ENCODE peak calls at places on chromosomes 1 and 21, in four cellular contexts. K is K562, G is HepG2, U is GM12878. P is an unnamed sample.

GRCh38 chr1:91582431-91582921 is 81.8 kb downstream of the CDC7 start:
- DNase-seq in K (no peak), G (no peak), U (no peak), P (no peak)

GRCh38 chr1:96236156-96236739 is 485.3 kb upstream of the PTBP2 start:
- DNase-seq in K (peak; percentile 6), G (peak; percentile 10), U (no peak), P (peak; percentile 14)

GRCh38 chr21:32143222-32143939 is 135.5 kb downstream of the MIS18A start:
- DNase-seq in K (no peak), G (no peak), U (no peak), P (peak; percentile 23)

GRCh38 chr1:181319903-181320302 is 163.4 kb upstream of the CACNA1E start:
- DNase-seq in K (no peak), G (no peak), U (no peak), P (no peak)

GRCh38 chr1:66527688-66528087 is 6.3 kb upstream of the SGIP1 start:
- DNase-seq in K (no peak), G (no peak), U (no peak), P (no peak)

GRCh38 chr21:42171091-42172053 is 47.6 kb upstream of the ABCG1 start:
- DNase-seq in K (no peak), G (no peak), U (no peak), P (no peak)

GRCh38 chr21:24045775-24046215 is 1561.5 kb downstream of the MRPL39 start:
- DNase-seq in K (no peak), G (no peak), U (no peak), P (peak; percentile 9)

GRCh38 chr1:162678439-162678838 is 46.2 kb downstream of the DDR2 start:
- DNase-seq in K (no peak), G (peak; percentile 9), U (no peak), P (no peak)

GRCh38 chr1:77446841-77447555 is 165.2 kb downstream of the AK5 start:
- DNase-seq in K (no peak), G (no peak), U (no peak), P (no peak)

GRCh38 chr1:30758785-30759380 is 1.3 kb upstream of the LAPTM5 start:
- DNase-seq in K (peak; percentile 70), G (no peak), U (peak; percentile 85), P (no peak)

GRCh38 chr1:25356441-25356840 is 18.3 kb downstream of the TMEM50A start:
- DNase-seq in K (no peak), G (no peak), U (no peak), P (no peak)

GRCh38 chr1:88141499-88142074 is 542.5 kb upstream of the PKN2 start:
- DNase-seq in K (no peak), G (no peak), U (no peak), P (no peak)

GRCh38 chr1:33640114-33640660 is 167.7 kb downstream of the ZSCAN20 start:
- DNase-seq in K (no peak), G (no peak), U (no peak), P (no peak)

GRCh38 chr1:19336543-19336942 is 24.4 kb downstream of the SLC66A1 start:
- DNase-seq in K (no peak), G (no peak), U (no peak), P (no peak)

GRCh38 chr1:205227584-205228006 is at the start of gene TMCC2:
- DNase-seq in K (peak; percentile 100), G (peak; percentile 49), U (no peak), P (peak; percentile 97)

GRCh38 chr1:220336391-220337065 is 64.3 kb upstream of the RAB3GAP2 start:
- DNase-seq in K (no peak), G (no peak), U (no peak), P (no peak)

GRCh38 chr1:10494754-10495474 is 20.2 kb downstream of the PEX14 start:
- DNase-seq in K (peak; percentile 85), G (peak; percentile 40), U (peak; percentile 88), P (peak; percentile 84)

GRCh38 chr1:227428803-227429202 is 110.5 kb upstream of the CDC42BPA start:
- DNase-seq in K (no peak), G (peak; percentile 58), U (no peak), P (no peak)

GRCh38 chr1:67630438-67631045 is 54.5 kb upstream of the GADD45A start:
- DNase-seq in K (no peak), G (no peak), U (no peak), P (no peak)

GRCh38 chr1:224407546-224408293 is 26.9 kb downstream of the WDR26 start:
- DNase-seq in K (no peak), G (no peak), U (no peak), P (no peak)

GRCh38 chr1:25572107-25572506 is 28.7 kb downstream of the LDLRAP1 start:
- DNase-seq in K (no peak), G (no peak), U (no peak), P (no peak)

GRCh38 chr1:229262239-229262638 is 8.7 kb upstream of the RAB4A start:
- DNase-seq in K (no peak), G (no peak), U (no peak), P (no peak)

GRCh38 chr21:41966341-41966833 is 12.6 kb upstream of the C2CD2 start:
- DNase-seq in K (no peak), G (no peak), U (no peak), P (no peak)

GRCh38 chr1:42541104-42541503 is 78.0 kb downstream of the CCDC30 start:
- DNase-seq in K (no peak), G (no peak), U (no peak), P (no peak)

GRCh38 chr1:48853006-48853405 is 76.3 kb upstream of the BEND5 start:
- DNase-seq in K (no peak), G (no peak), U (no peak), P (no peak)

GRCh38 chr1:11114966-11115365 is 15.3 kb upstream of the EXOSC10 start:
- DNase-seq in K (no peak), G (no peak), U (no peak), P (no peak)

GRCh38 chr1:159011701-159012100 is 2.0 kb downstream of the IFI16 start:
- DNase-seq in K (no peak), G (no peak), U (no peak), P (no peak)

GRCh38 chr1:45721207-45721606 is 29.2 kb downstream of the IPP start:
- DNase-seq in K (no peak), G (no peak), U (no peak), P (no peak)

GRCh38 chr1:184296466-184297243 is 90.2 kb upstream of the C1orf21 start:
- DNase-seq in K (no peak), G (no peak), U (no peak), P (no peak)

DNA sequence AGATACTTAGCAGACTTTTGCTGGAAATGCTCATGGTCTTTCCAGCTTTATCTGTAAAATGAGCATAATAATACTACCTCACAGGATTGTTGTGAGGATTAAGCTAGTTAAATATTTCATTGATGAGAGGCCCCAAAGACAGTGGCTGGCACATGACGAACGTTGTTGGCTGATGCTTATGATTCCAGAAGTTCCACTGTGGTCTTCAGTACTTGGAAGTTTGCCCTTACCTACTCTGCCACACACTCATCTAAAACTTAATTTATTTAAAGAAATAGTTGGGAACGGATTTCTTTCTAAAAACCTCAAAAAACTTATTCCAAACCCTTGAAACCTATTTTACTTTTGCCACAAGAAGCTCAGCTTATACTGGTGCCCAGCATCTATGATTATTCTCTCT is 170.7 kb downstream of the DHRS3 start:
- DNase-seq in K (no peak), G (no peak), U (no peak), P (no peak)
- TF ChIP-seq ATF2 in K (no peak), G (no peak), U (no peak), P (no peak)

GRCh38 chr1:27564264-27564579 is 39.7 kb downstream of the AHDC1 start:
- DNase-seq in K (no peak), G (no peak), U (no peak), P (no peak)

GRCh38 chr1:27563407-27564263 is 40.3 kb downstream of the AHDC1 start:
- DNase-seq in K (peak; percentile 65), G (peak; percentile 95), U (no peak), P (no peak)

GRCh38 chr1:27567183-27567526 is 36.8 kb downstream of the AHDC1 start:
- DNase-seq in K (no peak), G (no peak), U (no peak), P (no peak)

GRCh38 chr1:27566462-27567182 is 37.3 kb downstream of the AHDC1 start:
- DNase-seq in K (no peak), G (no peak), U (no peak), P (no peak)

DNA sequence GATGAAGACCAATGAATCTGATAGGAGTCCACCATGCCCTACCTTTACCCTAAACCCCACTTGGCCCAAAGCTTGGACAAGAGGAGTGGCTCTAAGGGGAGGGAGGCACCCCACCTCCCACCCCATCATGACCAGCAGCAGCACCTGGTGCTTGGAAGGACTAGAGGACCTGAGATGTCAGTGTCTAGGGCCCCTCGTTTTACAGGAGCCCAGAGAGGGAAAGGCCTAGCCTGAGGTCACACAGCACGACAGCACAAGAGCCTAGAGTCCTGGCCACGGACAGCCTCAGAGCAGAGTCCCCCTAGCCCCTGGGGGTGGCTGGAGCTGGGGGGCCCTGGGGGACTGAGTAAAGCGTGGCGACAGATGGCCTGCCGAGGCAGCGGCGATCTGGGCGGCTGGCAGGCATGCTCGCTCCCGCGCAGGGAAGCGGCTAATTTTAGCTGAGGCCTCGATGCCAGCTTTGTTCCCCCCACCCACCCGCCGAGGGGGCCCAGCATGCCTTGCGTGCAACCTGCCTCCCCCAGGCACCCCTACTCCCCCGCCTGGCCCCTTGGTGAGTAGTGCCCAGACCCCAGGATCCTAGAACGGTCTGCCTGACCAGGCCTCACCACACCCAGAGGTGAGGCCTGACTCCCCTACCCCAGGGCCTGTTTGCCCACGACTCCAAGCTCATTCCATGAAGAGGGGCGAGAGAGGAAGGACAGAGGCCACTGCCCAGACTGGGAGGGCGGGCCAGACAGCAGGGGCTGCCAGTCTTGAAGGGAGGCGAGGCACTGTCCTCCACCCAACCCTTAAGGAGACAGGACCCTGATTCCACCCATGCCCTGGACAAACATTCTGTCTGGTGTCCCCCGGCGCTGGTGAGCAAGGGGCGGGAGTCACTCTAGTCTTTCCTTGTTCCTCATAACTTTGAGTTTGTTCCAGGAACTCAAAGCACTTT is 39.0 kb downstream of the AHDC1 start:
- DNase-seq in K (no peak), G (no peak), U (no peak), P (no peak)
- TF ChIP-seq CREM in K (no peak), G (no peak), U (no peak), P (no peak)

GRCh38 chr1:29460211-29460610 is 223.9 kb downstream of the PTPRU start:
- DNase-seq in K (no peak), G (no peak), U (no peak), P (no peak)

GRCh38 chr1:29461115-29461739 is 224.9 kb downstream of the PTPRU start:
- DNase-seq in K (no peak), G (no peak), U (no peak), P (no peak)

GRCh38 chr1:29459551-29459945 is 223.2 kb downstream of the PTPRU start:
- DNase-seq in K (no peak), G (no peak), U (no peak), P (no peak)

GRCh38 chr1:29458737-29459550 is 222.6 kb downstream of the PTPRU start:
- DNase-seq in K (no peak), G (no peak), U (no peak), P (no peak)

GRCh38 chr1:29462096-29462495 is 225.8 kb downstream of the PTPRU start:
- DNase-seq in K (no peak), G (no peak), U (no peak), P (no peak)
- TF ChIP-seq ATF2 in K (no peak), G (no peak), U (no peak), P (no peak)

GRCh38 chr1:15352122-15352957 is 57.3 kb upstream of the EFHD2 start:
- DNase-seq in K (peak; percentile 56), G (peak; percentile 80), U (no peak), P (no peak)
- TF ChIP-seq CREM in K (no peak), G (no peak), U (no peak), P (no peak)

P was measured in WTC11.